ENCODE peak calls at places on chromosome X, in nine cellular contexts. X is heart right ventricle, A is ascending aorta, J is GM12878, P is H9, B is fibroblast of the aortic adventitia, C is tibial nerve, O is breast epithelium, Q is pancreas. D is an unnamed sample.

GRCh38 chrX:93422693-93423092 is 250.7 kb downstream of the NAP1L3 start:
- DNase-seq in A (no peak), O (no peak), P (peak; percentile 54), C (no peak), J (no peak), B (peak; percentile 3), Q (no peak), X (no peak), D (no peak)

GRCh38 chrX:16516473-16516872 is 133.5 kb upstream of the S100G start:
- DNase-seq in X (no peak), Q (no peak), J (no peak), B (no peak), O (no peak), C (no peak), A (no peak), P (no peak), D (no peak)

GRCh38 chrX:19836337-19836736 is 51.1 kb downstream of the SH3KBP1 start:
- DNase-seq in O (no peak), C (no peak), B (no peak), J (no peak), A (no peak), X (no peak), P (no peak), Q (no peak), D (no peak)

GRCh38 chrX:48890934-48891401 is 6.6 kb downstream of the TIMM17B start:
- DNase-seq in P (no peak), B (no peak), O (no peak), Q (no peak), C (no peak), X (no peak), J (no peak), A (no peak), D (no peak)

GRCh38 chrX:39972340-39972739 is 125.4 kb downstream of the BCOR start:
- DNase-seq in A (no peak), P (no peak), O (no peak), B (peak; percentile 23), Q (no peak), X (peak; percentile 13), J (no peak), C (no peak), D (no peak)

GRCh38 chrX:130098202-130098552 is 12.1 kb downstream of the ELF4 start:
- DNase-seq in B (no peak), P (no peak), Q (no peak), X (no peak), J (no peak), A (no peak), C (no peak), O (no peak), D (no peak)

GRCh38 chrX:152817082-152817744 is 13.3 kb downstream of the CETN2 start:
- DNase-seq in J (no peak), B (peak; percentile 60), A (no peak), P (no peak), X (no peak), O (no peak), Q (no peak), C (no peak), D (no peak)

GRCh38 chrX:50799531-50799961 is 14.4 kb downstream of the SHROOM4 start:
- DNase-seq in O (no peak), Q (no peak), B (peak; percentile 22), J (no peak), A (no peak), X (no peak), P (no peak), C (no peak), D (no peak)

GRCh38 chrX:69216911-69217310 is 51.7 kb upstream of the PJA1 start:
- DNase-seq in B (no peak), O (no peak), Q (no peak), J (no peak), X (no peak), C (no peak), A (no peak), P (no peak), D (no peak)

GRCh38 chrX:150533863-150534262 is 34.6 kb upstream of the MTM1 start:
- DNase-seq in A (no peak), J (no peak), P (no peak), X (no peak), C (no peak), Q (no peak), B (no peak), O (no peak), D (no peak)

GRCh38 chrX:118459494-118459893 is 36.1 kb upstream of the DOCK11 start:
- DNase-seq in O (no peak), Q (no peak), B (peak; percentile 74), P (no peak), X (no peak), J (peak; percentile 2), C (peak; percentile 9), A (no peak), D (no peak)

GRCh38 chrX:42615161-42615563 is 162.8 kb downstream of the PPP1R2C start:
- DNase-seq in C (no peak), B (no peak), Q (no peak), A (no peak), X (no peak), O (no peak), P (peak; percentile 63), J (no peak), D (peak; percentile 5)

GRCh38 chrX:63713510-63713909 is 71.5 kb downstream of the ARHGEF9 start:
- DNase-seq in A (no peak), Q (no peak), O (no peak), P (no peak), C (no peak), X (peak; percentile 49), J (no peak), B (peak; percentile 9), D (no peak)

GRCh38 chrX:71228063-71228642 is 5.1 kb downstream of the GJB1 start:
- DNase-seq in J (no peak), B (no peak), A (no peak), Q (no peak), C (no peak), O (no peak), P (no peak), X (no peak), D (no peak)

GRCh38 chrX:110258552-110258951 is 59.3 kb downstream of the AMMECR1 start:
- DNase-seq in B (peak; percentile 55), X (no peak), P (no peak), O (no peak), C (no peak), Q (no peak), A (no peak), J (no peak), D (no peak)

GRCh38 chrX:40199704-40200103 is 101.9 kb upstream of the BCOR start:
- DNase-seq in B (no peak), Q (no peak), P (no peak), C (no peak), A (no peak), J (no peak), O (peak; percentile 61), X (no peak), D (no peak)

GRCh38 chrX:129318375-129318774 is 204.9 kb downstream of the SMARCA1 start:
- DNase-seq in P (no peak), C (no peak), B (peak; percentile 26), J (no peak), O (no peak), A (no peak), X (no peak), Q (no peak), D (no peak)

GRCh38 chrX:87727615-87728014 is 210.0 kb downstream of the KLHL4 start:
- DNase-seq in X (no peak), J (no peak), A (no peak), Q (no peak), O (no peak), B (no peak), C (no peak), P (no peak), D (no peak)

GRCh38 chrX:2627272-2627867 is 63.7 kb upstream of the CD99 start:
- DNase-seq in C (peak; percentile 56), J (no peak), A (no peak), B (peak; percentile 46), Q (no peak), O (no peak), P (peak; percentile 64), X (no peak), D (no peak)

GRCh38 chrX:119539872-119540271 is 25.3 kb downstream of the STEEP1 start:
- DNase-seq in X (no peak), C (no peak), O (no peak), B (no peak), J (no peak), P (no peak), A (no peak), Q (no peak), D (no peak)
- TF ChIP-seq CTCF in X (no peak), C (no peak), O (no peak), B (no peak), J (peak; percentile 4), P (peak; percentile 50), A (no peak), Q (no peak), D (peak; percentile 22)

DNA sequence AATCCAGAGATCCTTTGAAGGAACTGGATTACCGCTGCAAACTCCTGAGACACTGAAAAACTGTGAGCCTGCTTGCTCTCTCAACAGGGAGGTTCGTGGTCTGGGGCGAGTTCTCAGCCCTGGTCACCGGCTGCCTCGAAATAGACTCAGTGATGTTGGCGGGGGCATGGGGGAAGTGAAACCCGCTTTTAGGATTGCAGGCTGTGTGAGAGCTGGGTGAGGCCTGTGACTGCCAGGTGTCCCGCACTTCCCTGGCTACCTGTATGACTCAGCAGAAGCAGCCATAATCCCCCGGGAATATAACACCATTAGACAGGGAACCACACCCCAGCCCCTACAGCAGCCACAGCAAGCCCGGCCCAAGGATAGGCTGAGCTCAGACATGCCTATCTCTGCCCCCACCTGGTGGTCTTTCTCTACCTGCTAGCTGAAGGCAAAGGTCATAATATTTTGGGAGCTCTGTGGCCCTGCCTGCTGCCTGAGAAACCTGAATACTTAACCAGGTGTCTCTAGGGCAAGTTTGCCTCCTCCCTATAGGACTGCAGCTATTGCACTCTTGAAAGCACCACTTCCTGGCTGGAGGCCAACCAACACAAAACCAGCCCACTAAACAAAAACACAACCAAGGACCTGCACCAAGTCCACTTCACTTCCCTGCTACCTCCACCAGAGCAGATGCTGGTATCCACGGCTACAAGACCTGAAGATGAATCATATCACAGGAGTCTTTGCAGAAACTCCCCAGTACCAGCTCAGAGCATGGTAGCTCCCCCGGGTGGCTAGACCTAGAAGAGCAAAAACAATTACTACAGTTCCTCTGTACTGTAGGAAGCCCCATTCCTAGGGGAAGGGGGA is 202.0 kb downstream of the RRAGB start:
- DNase-seq in B (no peak), O (no peak), Q (no peak), P (peak; percentile 33), J (peak; percentile 85), A (no peak), C (no peak), X (no peak), D (peak; percentile 85)
- TF ChIP-seq CTCF in B (no peak), O (no peak), Q (no peak), P (no peak), J (peak; percentile 31), A (no peak), C (no peak), X (no peak), D (peak; percentile 36)

GRCh38 chrX:30220646-30221045 is 5.3 kb downstream of the MAGEB2 start:
- DNase-seq in B (no peak), Q (no peak), P (no peak), J (no peak), X (no peak), C (no peak), A (no peak), O (no peak), D (no peak)
- TF ChIP-seq CTCF in B (no peak), Q (no peak), P (no peak), J (no peak), X (no peak), C (no peak), A (no peak), O (no peak), D (no peak)

GRCh38 chrX:119502727-119503483 is 34.7 kb downstream of the SLC25A5 start:
- DNase-seq in J (no peak), P (peak; percentile 32), Q (peak; percentile 69), X (no peak), C (no peak), O (peak; percentile 64), A (no peak), B (peak; percentile 45), D (no peak)
- TF ChIP-seq CTCF in J (no peak), P (no peak), Q (no peak), X (no peak), C (no peak), O (no peak), A (no peak), B (no peak), D (no peak)